ENCODE peak calls at places on chromosomes 2 and 18, in six cellular contexts. N, F, J, O, B and Y are unnamed samples.

GRCh38 chr2:85865539-85866164 is 23.1 kb downstream of the ST3GAL5 start:
- DNase-seq in B (peak; percentile 62), F (no peak), O (no peak), N (peak; percentile 41), J (no peak), Y (no peak)

GRCh38 chr2:85394256-85394655 is 15.9 kb downstream of the CAPG start:
- DNase-seq in B (no peak), O (no peak), N (no peak), F (no peak), J (no peak), Y (no peak)

GRCh38 chr2:179825494-179825893 is 35.9 kb downstream of the ZNF385B start:
- DNase-seq in F (no peak), N (no peak), J (no peak), O (peak; percentile 21), B (no peak), Y (no peak)

GRCh38 chr2:133364636-133365035 is 203.6 kb downstream of the NCKAP5 start:
- DNase-seq in N (no peak), O (no peak), B (no peak), F (no peak), J (no peak), Y (no peak)

GRCh38 chr18:71239111-71239624 is 950.3 kb downstream of the SOCS6 start:
- DNase-seq in J (no peak), F (no peak), N (no peak), O (no peak), B (no peak), Y (no peak)

GRCh38 chr18:43236921-43237320 is 40.4 kb downstream of the SYT4 start:
- DNase-seq in F (no peak), B (no peak), O (no peak), J (no peak), N (no peak), Y (no peak)

GRCh38 chr18:5903386-5903785 is 8.1 kb upstream of the TMEM200C start:
- DNase-seq in J (no peak), F (no peak), N (no peak), B (no peak), O (no peak), Y (no peak)

GRCh38 chr2:230680463-230681195 is 32.0 kb upstream of the CAB39 start:
- DNase-seq in B (no peak), N (peak; percentile 86), O (no peak), J (no peak), F (peak; percentile 62), Y (no peak)

GRCh38 chr2:65361623-65362022 is 70.8 kb downstream of the SPRED2 start:
- DNase-seq in O (no peak), F (no peak), B (no peak), J (no peak), N (peak; percentile 48), Y (no peak)

GRCh38 chr2:219294356-219295351 is 14.5 kb downstream of the PTPRN start:
- DNase-seq in F (peak; percentile 77), B (peak; percentile 60), N (peak; percentile 70), J (peak; percentile 85), O (peak; percentile 93), Y (peak; percentile 91)

GRCh38 chr18:61569176-61569892 is 236.1 kb downstream of the CDH20 start:
- DNase-seq in F (peak; percentile 76), O (no peak), N (peak; percentile 80), J (no peak), B (no peak), Y (no peak)

GRCh38 chr2:129914538-129915302 is 64.7 kb upstream of the RAB6C start:
- DNase-seq in F (no peak), J (no peak), B (no peak), O (no peak), N (no peak), Y (peak; percentile 7)

GRCh38 chr2:142082363-142082762 is 48.5 kb downstream of the LRP1B start:
- DNase-seq in O (peak; percentile 6), B (no peak), N (no peak), F (no peak), J (no peak), Y (no peak)

GRCh38 chr2:2184549-2185249 is 146.4 kb downstream of the MYT1L start:
- DNase-seq in F (no peak), O (no peak), B (no peak), J (no peak), N (no peak), Y (no peak)

GRCh38 chr2:150911766-150912280 is 349.8 kb downstream of the RBM43 start:
- DNase-seq in O (no peak), N (peak; percentile 95), B (no peak), F (peak; percentile 96), J (no peak), Y (peak; percentile 37)

GRCh38 chr2:127080941-127081769 is 25.8 kb downstream of the BIN1 start:
- DNase-seq in F (peak; percentile 68), J (no peak), N (no peak), B (no peak), O (no peak), Y (no peak)

GRCh38 chr18:26003391-26003790 is 87.0 kb downstream of the SS18 start:
- DNase-seq in J (no peak), B (no peak), O (no peak), N (no peak), F (no peak), Y (no peak)

GRCh38 chr2:27798948-27799645 is 27.6 kb downstream of the MRPL33 start:
- DNase-seq in B (no peak), O (peak; percentile 21), F (peak; percentile 99), N (peak; percentile 100), J (peak; percentile 31), Y (no peak)

GRCh38 chr2:129727286-129727685 is 252.2 kb upstream of the RAB6C start:
- DNase-seq in B (no peak), O (no peak), F (no peak), N (no peak), J (no peak), Y (no peak)

GRCh38 chr2:33443272-33443829 is 33.1 kb upstream of the RASGRP3 start:
- DNase-seq in J (no peak), B (no peak), N (peak; percentile 78), F (peak; percentile 61), O (no peak), Y (no peak)

GRCh38 chr2:219714681-219715080 is 87.3 kb downstream of the SLC4A3 start:
- DNase-seq in F (no peak), J (no peak), B (no peak), O (no peak), N (no peak), Y (no peak)

GRCh38 chr18:75915941-75916640 is 488.6 kb upstream of the SMIM21 start:
- DNase-seq in O (peak; percentile 96), J (peak; percentile 84), B (no peak), N (no peak), F (no peak), Y (no peak)

GRCh38 chr2:168518555-168519066 is 62.5 kb downstream of the CERS6 start:
- DNase-seq in N (peak; percentile 34), J (peak; percentile 40), F (peak; percentile 44), O (peak; percentile 70), B (no peak), Y (no peak)

GRCh38 chr2:96962567-96963203 is 23.7 kb downstream of the FAM178B start:
- DNase-seq in J (no peak), F (no peak), B (no peak), O (no peak), N (no peak), Y (no peak)

GRCh38 chr2:71802556-71802955 is 345.1 kb downstream of the CYP26B1 start:
- DNase-seq in F (no peak), B (no peak), O (no peak), J (no peak), N (no peak), Y (no peak)

GRCh38 chr2:152718909-152719645 is 657 bp downstream of the ARL6IP6 start:
- DNase-seq in J (peak; percentile 56), O (peak; percentile 80), N (no peak), B (peak; percentile 37), F (peak; percentile 38), Y (peak; percentile 84)

GRCh38 chr2:220365023-220365422 is 737.6 kb downstream of the SLC4A3 start:
- DNase-seq in O (no peak), B (no peak), F (no peak), N (peak; percentile 60), J (no peak), Y (no peak)

GRCh38 chr2:128584296-128584900 is 265.7 kb upstream of the HS6ST1 start:
- DNase-seq in J (no peak), N (peak; percentile 95), O (no peak), F (peak; percentile 90), B (no peak), Y (no peak)

GRCh38 chr18:4333043-4333442 is 122.1 kb downstream of the DLGAP1 start:
- DNase-seq in J (no peak), O (no peak), F (no peak), B (no peak), N (no peak), Y (no peak)

GRCh38 chr2:202378001-202378400 is 1.9 kb downstream of the BMPR2 start:
- DNase-seq in B (no peak), F (no peak), J (no peak), N (no peak), O (no peak), Y (no peak)

GRCh38 chr2:29225814-29226213 is 110.6 kb downstream of the CLIP4 start:
- DNase-seq in F (no peak), N (no peak), J (no peak), O (no peak), B (no peak), Y (no peak)

GRCh38 chr2:190912731-190913130 is 32.1 kb downstream of the GLS start:
- DNase-seq in O (no peak), N (peak; percentile 55), F (peak; percentile 36), B (no peak), J (no peak), Y (no peak)

GRCh38 chr2:86750240-86750839 is 30.2 kb downstream of the RMND5A start:
- DNase-seq in F (peak; percentile 23), J (no peak), O (no peak), B (no peak), N (no peak), Y (no peak)

GRCh38 chr2:197838036-197838435 is 33.6 kb downstream of the PLCL1 start:
- DNase-seq in F (peak; percentile 81), B (peak; percentile 30), O (no peak), N (peak; percentile 36), J (no peak), Y (no peak)

GRCh38 chr18:54250846-54251251 is 18.5 kb upstream of the POLI start:
- DNase-seq in N (no peak), B (peak; percentile 54), O (no peak), J (no peak), F (no peak), Y (no peak)
- H3K9ac ChIP-seq in N (no peak overlapping the region), B (no peak overlapping the region), O (no peak overlapping the region), J (no peak overlapping the region), F (no peak overlapping the region), Y (no peak overlapping the region)

GRCh38 chr2:47015730-47016129 is 100.1 kb upstream of the MCFD2 start:
- DNase-seq in N (no peak), J (no peak), F (no peak), O (no peak), B (no peak), Y (no peak)
- H3K4me1 ChIP-seq in N (peaks cover 15% of the 10 kb centered on the region), J (peaks cover 4% of the 10 kb centered on the region), F (peaks cover 20% of the 10 kb centered on the region), O (no peaks in the 10 kb centered on the region), B (no peaks in the 10 kb centered on the region), Y (no peaks in the 10 kb centered on the region)

GRCh38 chr18:74250131-74250530 is 41.6 kb downstream of the CYB5A start:
- DNase-seq in J (no peak), O (no peak), B (no peak), N (no peak), F (no peak), Y (no peak)
- H3K9ac ChIP-seq in J (peak overlapping the region; percentile 60), O (no peak overlapping the region), B (no peak overlapping the region), N (no peak overlapping the region), F (no peak overlapping the region), Y (no peak overlapping the region)

GRCh38 chr2:208648368-208648767 is 241.8 kb downstream of the PTH2R start:
- DNase-seq in F (no peak), O (no peak), B (no peak), N (no peak), J (no peak), Y (no peak)
- H3K4me1 ChIP-seq in F (no peaks in the 10 kb centered on the region), O (no peaks in the 10 kb centered on the region), B (no peaks in the 10 kb centered on the region), N (no peaks in the 10 kb centered on the region), J (no peaks in the 10 kb centered on the region), Y (no peaks in the 10 kb centered on the region)